ENCODE peak calls at places on chromosomes 13 and 19, in six cellular contexts. One of them, this sample, is unnamed.
A peak's percentile ranks its signal among the peaks of the same experiment; 100 is the strongest.

GRCh38 chr19:17605761-17606745 is 50.6 kb downstream of the COLGALT1 start:
- DNase-seq in HFFc6: no peak
- DNase-seq in esophagus muscularis mucosa: no peak
- DNase-seq in heart right ventricle: peak; percentile 67
- DNase-seq in spleen: peak; percentile 94
- DNase-seq in AG09309: no peak
- DNase-seq in this sample: peak; percentile 80

GRCh38 chr13:50735071-50735470 is 108.4 kb downstream of the DLEU7 start:
- DNase-seq in heart right ventricle: no peak
- DNase-seq in spleen: no peak
- DNase-seq in HFFc6: no peak
- DNase-seq in AG09309: no peak
- DNase-seq in esophagus muscularis mucosa: no peak
- DNase-seq in this sample: no peak

GRCh38 chr13:44155422-44156293 is 218.0 kb upstream of the SERP2 start:
- DNase-seq in heart right ventricle: peak; percentile 40
- DNase-seq in esophagus muscularis mucosa: peak; percentile 89
- DNase-seq in spleen: no peak
- DNase-seq in HFFc6: peak; percentile 24
- DNase-seq in AG09309: no peak
- DNase-seq in this sample: no peak

GRCh38 chr19:38383184-38383583 is 4.7 kb downstream of the GGN start:
- DNase-seq in HFFc6: no peak
- DNase-seq in heart right ventricle: no peak
- DNase-seq in spleen: no peak
- DNase-seq in esophagus muscularis mucosa: no peak
- DNase-seq in AG09309: no peak
- DNase-seq in this sample: no peak

GRCh38 chr13:113669231-113669870 is 2.3 kb downstream of the GRK1 start:
- DNase-seq in AG09309: no peak
- DNase-seq in spleen: peak; percentile 56
- DNase-seq in esophagus muscularis mucosa: no peak
- DNase-seq in heart right ventricle: no peak
- DNase-seq in HFFc6: no peak
- DNase-seq in this sample: peak; percentile 8

GRCh38 chr13:36848228-36848982 is 29.4 kb downstream of the RFXAP start:
- DNase-seq in heart right ventricle: no peak
- DNase-seq in spleen: no peak
- DNase-seq in HFFc6: no peak
- DNase-seq in AG09309: no peak
- DNase-seq in esophagus muscularis mucosa: no peak
- DNase-seq in this sample: no peak

GRCh38 chr13:91331047-91331915 is 16.2 kb upstream of the MIR17HG start:
- DNase-seq in HFFc6: no peak
- DNase-seq in heart right ventricle: no peak
- DNase-seq in esophagus muscularis mucosa: no peak
- DNase-seq in spleen: no peak
- DNase-seq in AG09309: no peak
- DNase-seq in this sample: no peak

GRCh38 chr13:80276371-80277289 is 64.3 kb downstream of the SPRY2 start:
- DNase-seq in spleen: no peak
- DNase-seq in HFFc6: peak; percentile 64
- DNase-seq in esophagus muscularis mucosa: peak; percentile 50
- DNase-seq in AG09309: no peak
- DNase-seq in heart right ventricle: no peak
- DNase-seq in this sample: no peak

GRCh38 chr19:42021185-42021584 is 27.2 kb upstream of the ATP1A3 start:
- DNase-seq in HFFc6: no peak
- DNase-seq in esophagus muscularis mucosa: no peak
- DNase-seq in spleen: no peak
- DNase-seq in AG09309: no peak
- DNase-seq in heart right ventricle: no peak
- DNase-seq in this sample: no peak

GRCh38 chr13:21583496-21583895 is 20.5 kb downstream of the MICU2 start:
- DNase-seq in HFFc6: peak; percentile 40
- DNase-seq in esophagus muscularis mucosa: no peak
- DNase-seq in heart right ventricle: no peak
- DNase-seq in AG09309: no peak
- DNase-seq in spleen: no peak
- DNase-seq in this sample: no peak

GRCh38 chr19:13121551-13122274 is 3.6 kb downstream of the NACC1 start:
- DNase-seq in heart right ventricle: no peak
- DNase-seq in HFFc6: no peak
- DNase-seq in AG09309: no peak
- DNase-seq in spleen: no peak
- DNase-seq in esophagus muscularis mucosa: no peak
- DNase-seq in this sample: no peak

GRCh38 chr13:75318138-75318833 is 163.7 kb downstream of the TBC1D4 start:
- DNase-seq in spleen: no peak
- DNase-seq in heart right ventricle: no peak
- DNase-seq in HFFc6: no peak
- DNase-seq in esophagus muscularis mucosa: no peak
- DNase-seq in AG09309: no peak
- DNase-seq in this sample: no peak

GRCh38 chr13:106548064-106548696 is 12.7 kb upstream of the EFNB2 start:
- DNase-seq in esophagus muscularis mucosa: no peak
- DNase-seq in AG09309: no peak
- DNase-seq in heart right ventricle: no peak
- DNase-seq in HFFc6: no peak
- DNase-seq in spleen: no peak
- DNase-seq in this sample: no peak

GRCh38 chr19:32339988-32340874 is 5.2 kb upstream of the ZNF507 start:
- DNase-seq in AG09309: no peak
- DNase-seq in esophagus muscularis mucosa: no peak
- DNase-seq in HFFc6: peak; percentile 34
- DNase-seq in heart right ventricle: peak; percentile 68
- DNase-seq in spleen: peak; percentile 81
- DNase-seq in this sample: peak; percentile 23

GRCh38 chr19:11418518-11419506 is at the start of gene RGL3:
- DNase-seq in spleen: peak; percentile 82
- DNase-seq in heart right ventricle: peak; percentile 74
- DNase-seq in AG09309: no peak
- DNase-seq in esophagus muscularis mucosa: no peak
- DNase-seq in HFFc6: no peak
- DNase-seq in this sample: peak; percentile 37

GRCh38 chr13:76715043-76715442 is 171.2 kb downstream of the KCTD12 start:
- DNase-seq in esophagus muscularis mucosa: no peak
- DNase-seq in AG09309: no peak
- DNase-seq in spleen: no peak
- DNase-seq in HFFc6: no peak
- DNase-seq in heart right ventricle: no peak
- DNase-seq in this sample: no peak

GRCh38 chr13:75703768-75704167 is 67.6 kb downstream of the LMO7 start:
- DNase-seq in esophagus muscularis mucosa: no peak
- DNase-seq in HFFc6: no peak
- DNase-seq in spleen: no peak
- DNase-seq in AG09309: no peak
- DNase-seq in heart right ventricle: no peak
- DNase-seq in this sample: no peak

GRCh38 chr19:7199613-7200533 is 94.3 kb downstream of the INSR start:
- DNase-seq in HFFc6: no peak
- DNase-seq in spleen: no peak
- DNase-seq in heart right ventricle: no peak
- DNase-seq in esophagus muscularis mucosa: no peak
- DNase-seq in AG09309: no peak
- DNase-seq in this sample: no peak

GRCh38 chr19:48965806-48966540 is 864 bp downstream of the FTL start:
- DNase-seq in heart right ventricle: peak; percentile 86
- DNase-seq in AG09309: no peak
- DNase-seq in esophagus muscularis mucosa: peak; percentile 97
- DNase-seq in HFFc6: peak; percentile 74
- DNase-seq in spleen: peak; percentile 96
- DNase-seq in this sample: peak; percentile 79

GRCh38 chr19:33766623-33767022 is 30.0 kb upstream of the KCTD15 start:
- DNase-seq in spleen: no peak
- DNase-seq in HFFc6: no peak
- DNase-seq in esophagus muscularis mucosa: no peak
- DNase-seq in heart right ventricle: no peak
- DNase-seq in AG09309: no peak
- DNase-seq in this sample: no peak

GRCh38 chr19:5985098-5985783 is 7.3 kb upstream of the RANBP3 start:
- DNase-seq in HFFc6: peak; percentile 45
- DNase-seq in spleen: no peak
- DNase-seq in AG09309: peak; percentile 32
- DNase-seq in heart right ventricle: no peak
- DNase-seq in esophagus muscularis mucosa: no peak
- DNase-seq in this sample: no peak

GRCh38 chr13:107835339-107836018 is 379.9 kb downstream of the LIG4 start:
- DNase-seq in esophagus muscularis mucosa: no peak
- DNase-seq in HFFc6: no peak
- DNase-seq in AG09309: peak; percentile 32
- DNase-seq in spleen: no peak
- DNase-seq in heart right ventricle: no peak
- DNase-seq in this sample: no peak

GRCh38 chr19:37172368-37173366 is at the start of gene ZNF585A:
- DNase-seq in heart right ventricle: peak; percentile 86
- DNase-seq in spleen: peak; percentile 96
- DNase-seq in AG09309: peak; percentile 91
- DNase-seq in HFFc6: peak; percentile 97
- DNase-seq in esophagus muscularis mucosa: peak; percentile 97
- DNase-seq in this sample: peak; percentile 77
- TF ChIP-seq CTCF in heart right ventricle: peak; percentile 45
- TF ChIP-seq CTCF in spleen: peak; percentile 47
- TF ChIP-seq CTCF in AG09309: peak; percentile 19
- TF ChIP-seq CTCF in HFFc6: peak; percentile 59
- TF ChIP-seq CTCF in esophagus muscularis mucosa: peak; percentile 43
- TF ChIP-seq CTCF in this sample: no peak

DNA sequence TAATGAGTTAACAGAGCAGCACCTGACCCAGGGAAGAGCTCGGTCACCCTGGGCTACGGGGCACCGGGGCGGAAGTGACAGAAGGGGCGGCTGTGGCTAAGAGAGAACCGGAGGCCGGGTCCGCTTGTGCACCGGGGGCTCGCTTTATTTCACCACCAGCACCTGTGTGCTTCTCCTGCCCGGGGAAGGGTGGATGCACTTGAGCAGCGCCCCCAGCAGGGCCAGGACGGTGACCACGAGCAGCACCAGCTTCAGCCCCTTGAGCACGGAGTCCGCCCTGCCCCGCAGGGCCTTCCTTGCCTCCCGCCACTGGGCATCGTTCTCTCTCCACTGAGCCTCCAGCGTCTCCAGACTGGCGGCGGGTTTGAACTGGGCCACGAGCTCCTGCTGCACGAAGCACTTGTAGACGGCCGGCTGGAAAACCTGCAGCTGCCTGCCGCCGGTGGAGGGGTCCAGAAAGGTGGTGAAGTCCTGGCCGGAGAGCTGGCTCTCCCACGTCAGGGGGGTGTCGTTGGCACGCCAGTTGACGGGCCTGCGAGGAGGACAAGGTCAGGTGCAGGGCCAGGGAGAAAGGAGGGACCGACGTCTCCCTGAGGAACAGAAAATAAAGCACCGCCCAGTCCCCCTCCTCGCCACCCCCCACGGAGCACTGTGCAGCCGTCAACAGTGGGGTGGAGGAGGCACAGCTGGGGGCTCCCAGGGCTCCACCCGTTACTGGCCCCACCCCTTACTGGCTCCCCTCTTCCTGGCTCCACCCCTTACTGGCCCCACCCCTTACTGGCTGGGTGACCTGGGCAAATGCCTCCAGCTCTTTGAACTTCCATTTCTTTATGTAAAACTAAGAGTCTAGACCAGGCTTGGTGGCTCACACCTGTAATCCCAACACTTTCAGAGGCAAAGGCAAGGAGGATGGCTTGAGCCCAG is 3.6 kb downstream of the FAM187B start:
- DNase-seq in AG09309: no peak
- DNase-seq in spleen: peak; percentile 76
- DNase-seq in HFFc6: no peak
- DNase-seq in esophagus muscularis mucosa: peak; percentile 83
- DNase-seq in heart right ventricle: no peak
- DNase-seq in this sample: peak; percentile 25
- TF ChIP-seq CTCF in AG09309: no peak
- TF ChIP-seq CTCF in spleen: no peak
- TF ChIP-seq CTCF in HFFc6: no peak
- TF ChIP-seq CTCF in esophagus muscularis mucosa: no peak
- TF ChIP-seq CTCF in heart right ventricle: no peak
- TF ChIP-seq CTCF in this sample: no peak

GRCh38 chr13:30169442-30169841 is 137.9 kb downstream of the KATNAL1 start:
- DNase-seq in heart right ventricle: no peak
- DNase-seq in spleen: no peak
- DNase-seq in HFFc6: no peak
- DNase-seq in AG09309: no peak
- DNase-seq in esophagus muscularis mucosa: no peak
- DNase-seq in this sample: no peak

GRCh38 chr13:30170569-30170968 is 136.8 kb downstream of the KATNAL1 start:
- DNase-seq in esophagus muscularis mucosa: no peak
- DNase-seq in HFFc6: no peak
- DNase-seq in heart right ventricle: no peak
- DNase-seq in AG09309: no peak
- DNase-seq in spleen: no peak
- DNase-seq in this sample: no peak

GRCh38 chr13:30165071-30165470 is 142.3 kb downstream of the KATNAL1 start:
- DNase-seq in spleen: no peak
- DNase-seq in heart right ventricle: no peak
- DNase-seq in HFFc6: no peak
- DNase-seq in AG09309: no peak
- DNase-seq in esophagus muscularis mucosa: no peak
- DNase-seq in this sample: no peak

GRCh38 chr13:30164141-30164540 is 143.2 kb downstream of the KATNAL1 start:
- DNase-seq in spleen: no peak
- DNase-seq in HFFc6: no peak
- DNase-seq in heart right ventricle: no peak
- DNase-seq in esophagus muscularis mucosa: no peak
- DNase-seq in AG09309: no peak
- DNase-seq in this sample: no peak

GRCh38 chr13:30165791-30166190 is 141.6 kb downstream of the KATNAL1 start:
- DNase-seq in HFFc6: no peak
- DNase-seq in spleen: no peak
- DNase-seq in esophagus muscularis mucosa: no peak
- DNase-seq in heart right ventricle: no peak
- DNase-seq in AG09309: peak; percentile 29
- DNase-seq in this sample: no peak
- TF ChIP-seq CTCF in HFFc6: no peak
- TF ChIP-seq CTCF in spleen: no peak
- TF ChIP-seq CTCF in esophagus muscularis mucosa: no peak
- TF ChIP-seq CTCF in heart right ventricle: no peak
- TF ChIP-seq CTCF in AG09309: peak; percentile 31
- TF ChIP-seq CTCF in this sample: no peak

GRCh38 chr19:28463493-28464053 is 749.4 kb downstream of the UQCRFS1 start:
- DNase-seq in esophagus muscularis mucosa: no peak
- DNase-seq in spleen: peak; percentile 51
- DNase-seq in HFFc6: no peak
- DNase-seq in heart right ventricle: no peak
- DNase-seq in AG09309: no peak
- DNase-seq in this sample: no peak

GRCh38 chr19:28465317-28466086 is 747.4 kb downstream of the UQCRFS1 start:
- DNase-seq in HFFc6: no peak
- DNase-seq in esophagus muscularis mucosa: no peak
- DNase-seq in spleen: peak; percentile 54
- DNase-seq in heart right ventricle: no peak
- DNase-seq in AG09309: no peak
- DNase-seq in this sample: no peak

GRCh38 chr19:28468701-28469459 is 744.1 kb downstream of the UQCRFS1 start:
- DNase-seq in heart right ventricle: no peak
- DNase-seq in HFFc6: no peak
- DNase-seq in spleen: peak; percentile 85
- DNase-seq in esophagus muscularis mucosa: no peak
- DNase-seq in AG09309: peak; percentile 55
- DNase-seq in this sample: no peak

GRCh38 chr19:28469544-28469943 is 743.4 kb downstream of the UQCRFS1 start:
- DNase-seq in AG09309: no peak
- DNase-seq in esophagus muscularis mucosa: no peak
- DNase-seq in HFFc6: no peak
- DNase-seq in heart right ventricle: no peak
- DNase-seq in spleen: peak; percentile 10
- DNase-seq in this sample: no peak

GRCh38 chr19:28466107-28467045 is 746.6 kb downstream of the UQCRFS1 start:
- DNase-seq in AG09309: peak; percentile 17
- DNase-seq in HFFc6: no peak
- DNase-seq in heart right ventricle: peak; percentile 45
- DNase-seq in esophagus muscularis mucosa: no peak
- DNase-seq in spleen: peak; percentile 71
- DNase-seq in this sample: no peak
- TF ChIP-seq CTCF in AG09309: peak; percentile 81
- TF ChIP-seq CTCF in HFFc6: peak; percentile 87
- TF ChIP-seq CTCF in heart right ventricle: peak; percentile 79
- TF ChIP-seq CTCF in esophagus muscularis mucosa: peak; percentile 39
- TF ChIP-seq CTCF in spleen: peak; percentile 73
- TF ChIP-seq CTCF in this sample: no peak

This sample was measured in activated B cell treated with CpG ODN at 0.5 μM for 24 hours.